ENCODE peak calls at places on chromosomes 16 and 17, in five cellular contexts. D is GM23248; V is RWPE2; X is prostate gland; P is effector memory CD4-positive, alpha-beta T cell. K is an unnamed sample. For H3K36me3 and H3K9me3, the result is how much of the 10 kb centered on the place peaks cover.

GRCh38 chr17:79212150-79213087 is 137.8 kb downstream of the ENGASE start:
- DNase-seq in D (no peak), V (no peak), X (no peak), P (no peak), K (no peak)

GRCh38 chr16:88686062-88686438 is 257 bp downstream of the SNAI3 start:
- DNase-seq in D (peak), V (no peak), X (no peak), P (no peak), K (no peak)

GRCh38 chr16:81221731-81222130 is 16.8 kb upstream of the BCO1 start:
- DNase-seq in D (no peak), V (no peak), X (no peak), P (no peak), K (no peak)

GRCh38 chr17:37082461-37082860 is 133.7 kb downstream of the AATF start:
- DNase-seq in D (no peak), V (no peak), X (no peak), P (no peak), K (no peak)

GRCh38 chr16:77306050-77306616 is 106.9 kb downstream of the SYCE1L start:
- DNase-seq in D (no peak), V (no peak), X (no peak), P (no peak), K (peak)

GRCh38 chr17:36614081-36614480 is 12.7 kb downstream of the MRM1 start:
- DNase-seq in D (no peak), V (no peak), X (no peak), P (no peak), K (no peak)

GRCh38 chr17:30309591-30309990 is 17.8 kb upstream of the BLMH start:
- DNase-seq in D (peak), V (no peak), X (no peak), P (no peak), K (no peak)

GRCh38 chr17:64077409-64077808 is 52.5 kb downstream of the ERN1 start:
- DNase-seq in D (peak), V (no peak), X (no peak), P (no peak), K (no peak)

GRCh38 chr17:27315322-27315721 is 21.4 kb downstream of the WSB1 start:
- DNase-seq in D (peak), V (no peak), X (peak), P (no peak), K (peak)

GRCh38 chr16:11994187-11995119 is 17.9 kb downstream of the SNX29 start:
- DNase-seq in D (peak), V (no peak), X (no peak), P (no peak), K (no peak)

GRCh38 chr17:40225151-40225550 is 6.0 kb downstream of the WIPF2 start:
- DNase-seq in D (no peak), V (no peak), X (no peak), P (no peak), K (no peak)

GRCh38 chr16:54174750-54175149 is 111.8 kb downstream of the IRX3 start:
- DNase-seq in D (no peak), V (no peak), X (no peak), P (no peak), K (no peak)

GRCh38 chr17:15382866-15383265 is 41.5 kb upstream of the TEKT3 start:
- DNase-seq in D (no peak), V (no peak), X (no peak), P (no peak), K (no peak)

GRCh38 chr17:4152471-4152870 is 9.5 kb downstream of the CYB5D2 start:
- DNase-seq in D (peak), V (no peak), X (no peak), P (no peak), K (peak)

GRCh38 chr17:12599185-12599920 is 66.3 kb upstream of the MYOCD start:
- DNase-seq in D (no peak), V (no peak), X (no peak), P (no peak), K (peak)

GRCh38 chr17:58517378-58517927 is 3.0 kb upstream of the MTMR4 start:
- DNase-seq in D (no peak), V (no peak), X (no peak), P (no peak), K (no peak)

GRCh38 chr17:56125830-56126819 is 27.1 kb upstream of the ANKFN1 start:
- DNase-seq in D (peak), V (no peak), X (peak), P (no peak), K (peak)

GRCh38 chr17:58249270-58250133 is 11.1 kb downstream of the LPO start:
- DNase-seq in D (peak), V (no peak), X (peak), P (peak), K (peak)

GRCh38 chr17:9999948-10000695 is 95.1 kb upstream of the RCVRN start:
- DNase-seq in D (no peak), V (no peak), X (no peak), P (no peak), K (no peak)

GRCh38 chr17:82217530-82218204 is 5.0 kb upstream of the CCDC57 start:
- DNase-seq in D (peak), V (peak), X (no peak), P (no peak), K (peak)

GRCh38 chr17:76417499-76418143 is 33.2 kb downstream of the SPHK1 start:
- DNase-seq in D (no peak), V (no peak), X (no peak), P (no peak), K (no peak)

GRCh38 chr17:75703191-75703590 is 18.1 kb upstream of the ITGB4 start:
- DNase-seq in D (no peak), V (no peak), X (no peak), P (no peak), K (no peak)

GRCh38 chr17:78291944-78292910 is 60.8 kb downstream of the TMEM235 start:
- DNase-seq in D (no peak), V (peak), X (no peak), P (no peak), K (no peak)

GRCh38 chr16:70428178-70428998 is 10.5 kb downstream of the ST3GAL2 start:
- DNase-seq in D (peak), V (peak), X (peak), P (no peak), K (peak)

GRCh38 chr16:9107025-9107970 is 15.9 kb downstream of the HAPSTR1 start:
- DNase-seq in D (peak), V (no peak), X (no peak), P (no peak), K (no peak)

GRCh38 chr17:66691644-66692500 is 143.0 kb upstream of the CACNG5 start:
- DNase-seq in D (peak), V (no peak), X (no peak), P (no peak), K (peak)

GRCh38 chr16:52005551-52005950 is 541.4 kb downstream of the TOX3 start:
- DNase-seq in D (no peak), V (no peak), X (no peak), P (no peak), K (no peak)

GRCh38 chr17:66431910-66432309 is 129.5 kb downstream of the PRKCA start:
- DNase-seq in D (peak), V (no peak), X (no peak), P (no peak), K (peak)

GRCh38 chr16:8374586-8374985 is 215.7 kb downstream of the TMEM114 start:
- DNase-seq in D (peak), V (no peak), X (no peak), P (no peak), K (no peak)

GRCh38 chr17:3904486-3904885 is 11.6 kb upstream of the CAMKK1 start:
- DNase-seq in D (no peak), V (no peak), X (no peak), P (no peak), K (no peak)

GRCh38 chr16:68116256-68116853 is 31.2 kb downstream of the NFATC3 start:
- DNase-seq in D (peak), V (no peak), X (no peak), P (no peak), K (no peak)

GRCh38 chr17:15914400-15915165 is 30.3 kb upstream of the ADORA2B start:
- DNase-seq in D (peak), V (no peak), X (no peak), P (no peak), K (peak)

GRCh38 chr17:4587803-4588202 is 3.5 kb downstream of the SMTNL2 start:
- DNase-seq in D (no peak), V (no peak), X (no peak), P (no peak), K (no peak)

GRCh38 chr17:55588446-55588845 is 77.2 kb upstream of the SMIM36 start:
- DNase-seq in D (peak), V (no peak), X (no peak), P (no peak), K (no peak)

GRCh38 chr16:80663078-80663477 is 122.3 kb downstream of the DYNLRB2 start:
- DNase-seq in D (no peak), V (no peak), X (no peak), P (no peak), K (no peak)

GRCh38 chr17:58329808-58330543 is 1.4 kb upstream of the TSPOAP1 start:
- DNase-seq in D (no peak), V (no peak), X (no peak), P (no peak), K (no peak)

GRCh38 chr16:62909597-62909996 is 873.4 kb upstream of the CDH8 start:
- DNase-seq in D (no peak), V (no peak), X (no peak), P (no peak), K (no peak)

GRCh38 chr16:53695070-53695469 is 8.6 kb downstream of the RPGRIP1L start:
- DNase-seq in D (peak), V (no peak), X (no peak), P (no peak), K (peak)

GRCh38 chr16:25143898-25144297 is 32.4 kb downstream of the LCMT1 start:
- DNase-seq in D (peak), V (no peak), X (peak), P (no peak), K (no peak)

GRCh38 chr17:72978593-72979218 is 113.8 kb downstream of the SLC39A11 start:
- DNase-seq in D (no peak), V (no peak), X (no peak), P (no peak), K (no peak)

DNA sequence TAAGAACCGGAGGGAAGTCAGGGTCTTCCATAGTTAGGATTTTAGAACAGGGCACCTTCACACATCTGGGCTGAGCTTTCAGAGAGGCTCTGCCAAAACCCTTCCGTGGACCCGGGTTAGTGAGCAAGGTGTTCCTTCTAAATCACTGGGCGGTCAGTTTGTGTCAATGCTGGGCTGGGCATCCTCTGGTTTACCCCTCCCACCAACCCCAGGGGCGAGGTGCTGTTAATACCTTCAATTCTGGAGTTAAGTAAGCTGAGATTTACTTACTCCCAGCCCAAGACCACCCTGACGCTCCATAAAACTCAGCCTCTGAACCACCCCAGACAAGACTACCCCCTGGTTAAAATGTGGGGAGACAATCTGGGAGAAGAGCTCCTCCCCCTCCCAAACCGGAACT is 1.0 kb downstream of the TMEM92 start:
- DNase-seq in D (no peak), V (peak), X (no peak), P (no peak), K (no peak)
- H3K4me3 ChIP-seq in D (no peak), V (no peak), X (no peak), P (no peak), K (no peak)

DNA sequence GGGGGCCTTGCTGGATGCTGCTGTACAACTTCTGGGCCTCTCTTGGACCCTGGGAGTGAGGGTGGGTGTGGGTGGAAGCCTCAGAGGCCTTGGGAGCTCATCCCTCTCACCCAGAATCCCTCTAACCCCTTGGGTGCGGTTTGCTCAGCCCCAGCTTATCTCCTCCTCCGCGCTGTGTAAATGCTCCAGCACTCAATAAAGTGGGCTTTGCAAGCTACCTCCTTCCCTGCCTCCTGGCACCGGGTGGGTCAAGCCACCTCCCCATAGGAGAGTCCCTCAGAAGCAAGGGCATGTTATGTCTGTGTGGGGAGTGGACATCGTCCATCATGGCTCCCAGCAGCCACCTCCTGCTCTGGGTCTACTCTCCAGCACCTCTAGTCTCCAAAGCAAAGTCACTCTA is 28.4 kb downstream of the CDIP1 start:
- DNase-seq in D (no peak), V (no peak), X (no peak), P (no peak), K (no peak)
- H3K36me3 ChIP-seq in D (under half), V (half or more), X (under half), P (half or more), K (half or more)

GRCh38 chr17:1143573-1143972 is 36.2 kb downstream of the ABR start:
- DNase-seq in D (peak), V (no peak), X (no peak), P (no peak), K (no peak)
- H3K9me3 ChIP-seq in D (under half), V (under half), X (under half), P (under half), K (under half)

GRCh38 chr16:84262939-84263338 is 23.1 kb upstream of the KCNG4 start:
- DNase-seq in D (no peak), V (no peak), X (no peak), P (no peak), K (no peak)
- H3K4me3 ChIP-seq in D (no peak), V (no peak), X (no peak), P (no peak), K (no peak)

DNA sequence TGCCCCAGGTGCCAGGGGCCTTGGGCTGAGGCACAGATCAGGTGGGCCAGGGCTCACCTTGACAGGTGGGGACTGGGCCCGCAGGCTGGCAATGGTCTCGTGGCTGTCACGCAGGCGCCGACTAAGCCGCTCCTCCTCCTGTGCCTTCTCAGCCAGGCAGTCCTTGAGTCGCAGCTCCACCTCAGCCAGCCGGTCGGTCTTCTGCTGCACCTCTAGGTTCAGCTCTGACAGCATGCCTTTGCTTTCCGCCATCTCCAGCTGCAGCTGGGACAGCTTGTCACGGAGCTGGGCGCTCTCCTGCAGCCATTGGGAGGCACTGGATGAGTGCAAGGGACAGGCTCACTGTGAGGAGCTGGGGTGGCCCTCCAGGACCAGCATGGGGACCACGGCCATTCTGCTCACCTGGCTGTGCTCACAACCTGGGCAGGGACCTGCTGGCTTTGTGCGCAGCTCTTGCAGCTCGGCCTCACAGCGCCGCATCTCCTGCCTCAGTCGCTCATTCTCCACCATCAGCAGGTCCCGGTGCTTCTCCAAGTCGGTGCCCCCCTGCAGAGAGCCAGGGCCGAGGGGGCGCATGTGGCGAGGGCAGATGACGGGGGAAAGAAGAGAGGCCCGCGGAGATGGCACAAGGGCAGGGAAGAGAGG is 31.0 kb downstream of the KIFC3 start:
- DNase-seq in D (no peak), V (peak), X (no peak), P (no peak), K (no peak)
- H3K36me3 ChIP-seq in D (under half), V (half or more), X (under half), P (under half), K (half or more)